ENCODE peak calls at places on chromosomes 3 and 15, in five cellular contexts. One of them, this sample, is unnamed.

GRCh38 chr3:49638445-49638844 is 35.7 kb upstream of the APEH start:
- DNase-seq in CD8-positive, alpha-beta memory T cell: no peak
- DNase-seq in HL-60: peak; percentile 17
- DNase-seq in activated CD4-positive, alpha-beta T cell treated with anti-CD3 and anti-CD28 coated beads, Interleukin-2, amount 50 U/mL, for 24 hours: no peak
- DNase-seq in stimulated activated CD8-positive, alpha-beta memory T cell treated with anti-CD3 and anti-CD28 coated beads, Interleukin-7, amount 100 ng/mL, for 24 hours: no peak
- DNase-seq in this sample: peak; percentile 72

GRCh38 chr3:107124885-107125284 is 252.4 kb upstream of the CCDC54 start:
- DNase-seq in stimulated activated CD8-positive, alpha-beta memory T cell treated with anti-CD3 and anti-CD28 coated beads, Interleukin-7, amount 100 ng/mL, for 24 hours: no peak
- DNase-seq in activated CD4-positive, alpha-beta T cell treated with anti-CD3 and anti-CD28 coated beads, Interleukin-2, amount 50 U/mL, for 24 hours: no peak
- DNase-seq in CD8-positive, alpha-beta memory T cell: no peak
- DNase-seq in HL-60: no peak
- DNase-seq in this sample: peak; percentile 46

GRCh38 chr15:67080900-67081431 is 15.6 kb downstream of the SMAD3 start:
- DNase-seq in CD8-positive, alpha-beta memory T cell: no peak
- DNase-seq in HL-60: no peak
- DNase-seq in stimulated activated CD8-positive, alpha-beta memory T cell treated with anti-CD3 and anti-CD28 coated beads, Interleukin-7, amount 100 ng/mL, for 24 hours: no peak
- DNase-seq in activated CD4-positive, alpha-beta T cell treated with anti-CD3 and anti-CD28 coated beads, Interleukin-2, amount 50 U/mL, for 24 hours: peak; percentile 64
- DNase-seq in this sample: peak; percentile 77

GRCh38 chr3:11307830-11308432 is 35.7 kb downstream of the ATG7 start:
- DNase-seq in HL-60: no peak
- DNase-seq in activated CD4-positive, alpha-beta T cell treated with anti-CD3 and anti-CD28 coated beads, Interleukin-2, amount 50 U/mL, for 24 hours: no peak
- DNase-seq in stimulated activated CD8-positive, alpha-beta memory T cell treated with anti-CD3 and anti-CD28 coated beads, Interleukin-7, amount 100 ng/mL, for 24 hours: no peak
- DNase-seq in CD8-positive, alpha-beta memory T cell: no peak
- DNase-seq in this sample: no peak

GRCh38 chr15:74802290-74802689 is 10.3 kb upstream of the LMAN1L start:
- DNase-seq in activated CD4-positive, alpha-beta T cell treated with anti-CD3 and anti-CD28 coated beads, Interleukin-2, amount 50 U/mL, for 24 hours: no peak
- DNase-seq in HL-60: no peak
- DNase-seq in CD8-positive, alpha-beta memory T cell: no peak
- DNase-seq in stimulated activated CD8-positive, alpha-beta memory T cell treated with anti-CD3 and anti-CD28 coated beads, Interleukin-7, amount 100 ng/mL, for 24 hours: no peak
- DNase-seq in this sample: no peak

GRCh38 chr3:43872901-43873300 is 182.2 kb downstream of the ABHD5 start:
- DNase-seq in activated CD4-positive, alpha-beta T cell treated with anti-CD3 and anti-CD28 coated beads, Interleukin-2, amount 50 U/mL, for 24 hours: no peak
- DNase-seq in stimulated activated CD8-positive, alpha-beta memory T cell treated with anti-CD3 and anti-CD28 coated beads, Interleukin-7, amount 100 ng/mL, for 24 hours: no peak
- DNase-seq in CD8-positive, alpha-beta memory T cell: no peak
- DNase-seq in HL-60: no peak
- DNase-seq in this sample: peak; percentile 76

GRCh38 chr3:187773963-187774789 is 28.9 kb upstream of the BCL6 start:
- DNase-seq in stimulated activated CD8-positive, alpha-beta memory T cell treated with anti-CD3 and anti-CD28 coated beads, Interleukin-7, amount 100 ng/mL, for 24 hours: no peak
- DNase-seq in activated CD4-positive, alpha-beta T cell treated with anti-CD3 and anti-CD28 coated beads, Interleukin-2, amount 50 U/mL, for 24 hours: no peak
- DNase-seq in HL-60: peak; percentile 50
- DNase-seq in CD8-positive, alpha-beta memory T cell: no peak
- DNase-seq in this sample: no peak

GRCh38 chr15:48176097-48176496 is 2.0 kb downstream of the MYEF2 start:
- DNase-seq in CD8-positive, alpha-beta memory T cell: no peak
- DNase-seq in HL-60: no peak
- DNase-seq in activated CD4-positive, alpha-beta T cell treated with anti-CD3 and anti-CD28 coated beads, Interleukin-2, amount 50 U/mL, for 24 hours: no peak
- DNase-seq in stimulated activated CD8-positive, alpha-beta memory T cell treated with anti-CD3 and anti-CD28 coated beads, Interleukin-7, amount 100 ng/mL, for 24 hours: no peak
- DNase-seq in this sample: no peak

GRCh38 chr3:178709047-178709446 is 172.8 kb downstream of the KCNMB2 start:
- DNase-seq in HL-60: no peak
- DNase-seq in CD8-positive, alpha-beta memory T cell: no peak
- DNase-seq in activated CD4-positive, alpha-beta T cell treated with anti-CD3 and anti-CD28 coated beads, Interleukin-2, amount 50 U/mL, for 24 hours: no peak
- DNase-seq in stimulated activated CD8-positive, alpha-beta memory T cell treated with anti-CD3 and anti-CD28 coated beads, Interleukin-7, amount 100 ng/mL, for 24 hours: no peak
- DNase-seq in this sample: no peak

GRCh38 chr3:32451049-32451659 is 51.5 kb downstream of the CMTM6 start:
- DNase-seq in stimulated activated CD8-positive, alpha-beta memory T cell treated with anti-CD3 and anti-CD28 coated beads, Interleukin-7, amount 100 ng/mL, for 24 hours: no peak
- DNase-seq in HL-60: no peak
- DNase-seq in CD8-positive, alpha-beta memory T cell: no peak
- DNase-seq in activated CD4-positive, alpha-beta T cell treated with anti-CD3 and anti-CD28 coated beads, Interleukin-2, amount 50 U/mL, for 24 hours: no peak
- DNase-seq in this sample: no peak

GRCh38 chr3:30607032-30607833 is 832 bp downstream of the TGFBR2 start:
- DNase-seq in CD8-positive, alpha-beta memory T cell: peak; percentile 76
- DNase-seq in HL-60: peak; percentile 51
- DNase-seq in stimulated activated CD8-positive, alpha-beta memory T cell treated with anti-CD3 and anti-CD28 coated beads, Interleukin-7, amount 100 ng/mL, for 24 hours: peak; percentile 48
- DNase-seq in activated CD4-positive, alpha-beta T cell treated with anti-CD3 and anti-CD28 coated beads, Interleukin-2, amount 50 U/mL, for 24 hours: no peak
- DNase-seq in this sample: peak; percentile 36

GRCh38 chr3:65342084-65342683 is 654.4 kb upstream of the ADAMTS9 start:
- DNase-seq in stimulated activated CD8-positive, alpha-beta memory T cell treated with anti-CD3 and anti-CD28 coated beads, Interleukin-7, amount 100 ng/mL, for 24 hours: no peak
- DNase-seq in CD8-positive, alpha-beta memory T cell: no peak
- DNase-seq in HL-60: peak; percentile 14
- DNase-seq in activated CD4-positive, alpha-beta T cell treated with anti-CD3 and anti-CD28 coated beads, Interleukin-2, amount 50 U/mL, for 24 hours: no peak
- DNase-seq in this sample: peak; percentile 9

GRCh38 chr3:161475905-161476304 is 20.7 kb upstream of the OTOL1 start:
- DNase-seq in CD8-positive, alpha-beta memory T cell: no peak
- DNase-seq in activated CD4-positive, alpha-beta T cell treated with anti-CD3 and anti-CD28 coated beads, Interleukin-2, amount 50 U/mL, for 24 hours: no peak
- DNase-seq in stimulated activated CD8-positive, alpha-beta memory T cell treated with anti-CD3 and anti-CD28 coated beads, Interleukin-7, amount 100 ng/mL, for 24 hours: no peak
- DNase-seq in HL-60: no peak
- DNase-seq in this sample: no peak

GRCh38 chr3:138371070-138371950 is 22.9 kb downstream of the MRAS start:
- DNase-seq in stimulated activated CD8-positive, alpha-beta memory T cell treated with anti-CD3 and anti-CD28 coated beads, Interleukin-7, amount 100 ng/mL, for 24 hours: no peak
- DNase-seq in activated CD4-positive, alpha-beta T cell treated with anti-CD3 and anti-CD28 coated beads, Interleukin-2, amount 50 U/mL, for 24 hours: no peak
- DNase-seq in CD8-positive, alpha-beta memory T cell: no peak
- DNase-seq in HL-60: no peak
- DNase-seq in this sample: no peak

GRCh38 chr3:70982700-70983140 is 600.8 kb downstream of the FOXP1 start:
- DNase-seq in stimulated activated CD8-positive, alpha-beta memory T cell treated with anti-CD3 and anti-CD28 coated beads, Interleukin-7, amount 100 ng/mL, for 24 hours: no peak
- DNase-seq in CD8-positive, alpha-beta memory T cell: no peak
- DNase-seq in HL-60: no peak
- DNase-seq in activated CD4-positive, alpha-beta T cell treated with anti-CD3 and anti-CD28 coated beads, Interleukin-2, amount 50 U/mL, for 24 hours: no peak
- DNase-seq in this sample: peak; percentile 50